ENCODE peak calls at places on chromosome 13, in ten cellular contexts. G, C, W, R, U, Z, D, V, J and P are unnamed samples.

GRCh38 chr13:112777637-112778406 is 88.0 kb downstream of the ATP11A start:
- DNase-seq in U (no peak), D (no peak), J (no peak), V (no peak), Z (no peak), W (no peak), R (no peak), G (no peak), C (no peak), P (no peak)

GRCh38 chr13:42981853-42982252 is 10.2 kb downstream of the EPSTI1 start:
- DNase-seq in G (no peak), C (no peak), J (no peak), U (no peak), V (no peak), W (no peak), R (no peak), D (no peak), Z (no peak), P (no peak)

GRCh38 chr13:27637289-27637626 is 15.6 kb downstream of the POLR1D start:
- DNase-seq in D (no peak), R (no peak), V (no peak), G (no peak), W (no peak), C (no peak), Z (no peak), U (no peak), J (no peak), P (no peak)

GRCh38 chr13:41916173-41916954 is 44.5 kb downstream of the VWA8 start:
- DNase-seq in V (peak; percentile 81), Z (no peak), J (no peak), G (no peak), U (no peak), D (no peak), C (peak; percentile 95), R (no peak), W (no peak), P (no peak)

GRCh38 chr13:79307433-79307861 is 98.6 kb downstream of the RBM26 start:
- DNase-seq in U (no peak), G (no peak), C (peak; percentile 16), Z (no peak), R (no peak), D (no peak), V (no peak), J (no peak), W (no peak), P (no peak)

GRCh38 chr13:19864018-19864338 is 529 bp upstream of the ZMYM5 start:
- DNase-seq in J (peak; percentile 56), W (no peak), C (no peak), R (peak; percentile 77), Z (no peak), U (peak; percentile 74), G (peak; percentile 48), D (no peak), V (peak; percentile 94), P (peak; percentile 83)

GRCh38 chr13:100491164-100491847 is 97.3 kb downstream of the GGACT start:
- DNase-seq in J (no peak), W (no peak), C (peak; percentile 63), D (no peak), Z (peak; percentile 69), U (no peak), G (peak; percentile 27), V (peak; percentile 75), R (peak; percentile 49), P (no peak)

GRCh38 chr13:30702006-30702405 is 33.3 kb upstream of the ALOX5AP start:
- DNase-seq in G (no peak), U (no peak), R (no peak), D (peak; percentile 31), V (no peak), Z (no peak), W (no peak), J (no peak), C (no peak), P (no peak)

GRCh38 chr13:38866649-38867048 is 124.0 kb downstream of the STOML3 start:
- DNase-seq in U (no peak), J (no peak), C (no peak), R (no peak), D (no peak), G (no peak), W (no peak), V (peak; percentile 11), Z (no peak), P (no peak)

GRCh38 chr13:47549219-47549752 is 451.8 kb downstream of the SUCLA2 start:
- DNase-seq in R (no peak), C (no peak), J (no peak), D (no peak), W (no peak), Z (no peak), G (no peak), U (no peak), V (no peak), P (no peak)

GRCh38 chr13:84630486-84630885 is 748.2 kb upstream of the SLITRK1 start:
- DNase-seq in C (no peak), V (no peak), W (no peak), J (no peak), Z (no peak), R (no peak), D (no peak), U (no peak), G (no peak), P (no peak)

GRCh38 chr13:35961461-35962220 is 169.5 kb downstream of the DCLK1 start:
- DNase-seq in V (no peak), U (no peak), Z (no peak), R (no peak), C (peak; percentile 13), G (no peak), D (no peak), J (no peak), W (no peak), P (no peak)

GRCh38 chr13:106028916-106029315 is 506.5 kb downstream of the EFNB2 start:
- DNase-seq in C (no peak), D (no peak), V (no peak), W (no peak), G (no peak), J (no peak), R (no peak), Z (no peak), U (no peak), P (no peak)

GRCh38 chr13:113764793-113765190 is 5.8 kb downstream of the TMEM255B start:
- DNase-seq in U (no peak), W (no peak), Z (no peak), J (no peak), D (no peak), G (no peak), V (no peak), C (no peak), R (no peak), P (no peak)

GRCh38 chr13:95709101-95709500 is 32.2 kb downstream of the DNAJC3 start:
- DNase-seq in C (no peak), W (no peak), G (no peak), R (no peak), U (no peak), Z (no peak), J (no peak), D (no peak), V (no peak), P (no peak)

GRCh38 chr13:27712421-27712820 is 79.9 kb upstream of the GSX1 start:
- DNase-seq in U (no peak), R (no peak), J (no peak), V (peak; percentile 15), W (no peak), C (no peak), Z (peak; percentile 25), G (no peak), D (no peak), P (no peak)

GRCh38 chr13:64441740-64442139 is 2788.4 kb downstream of the PCDH9 start:
- DNase-seq in D (no peak), U (no peak), Z (no peak), G (no peak), C (no peak), V (no peak), R (no peak), J (no peak), W (no peak), P (no peak)

GRCh38 chr13:49938274-49938673 is 2.1 kb upstream of the SPRYD7 start:
- DNase-seq in G (peak; percentile 1), J (no peak), V (peak; percentile 59), C (no peak), W (no peak), R (no peak), U (no peak), D (no peak), Z (no peak), P (no peak)

GRCh38 chr13:87244256-87244870 is 426.8 kb upstream of the SLITRK5 start:
- DNase-seq in Z (no peak), D (no peak), V (no peak), R (no peak), J (no peak), C (no peak), U (no peak), W (no peak), G (no peak), P (no peak)

GRCh38 chr13:61410669-61411297 is 4.9 kb downstream of the PCDH20 start:
- DNase-seq in V (peak; percentile 26), J (no peak), C (peak; percentile 8), R (no peak), G (no peak), Z (no peak), D (peak; percentile 41), U (no peak), W (no peak), P (no peak)

GRCh38 chr13:48600374-48601364 is 53.1 kb upstream of the CYSLTR2 start:
- DNase-seq in Z (no peak), C (peak; percentile 71), U (no peak), G (no peak), J (no peak), R (peak; percentile 55), W (no peak), V (no peak), D (no peak), P (no peak)

GRCh38 chr13:101417043-101417406 is 717 bp upstream of the NALCN start:
- DNase-seq in R (no peak), J (no peak), V (no peak), D (no peak), G (no peak), C (peak; percentile 84), Z (no peak), U (no peak), W (peak; percentile 59), P (no peak)

GRCh38 chr13:52127783-52128702 is 830 bp downstream of the NEK5 start:
- DNase-seq in R (peak; percentile 26), D (peak; percentile 79), J (peak; percentile 60), U (peak; percentile 43), W (peak; percentile 11), Z (peak; percentile 73), G (peak; percentile 24), V (peak; percentile 81), C (peak; percentile 53), P (peak; percentile 55)

GRCh38 chr13:64332048-64332447 is 2898.1 kb downstream of the PCDH9 start:
- DNase-seq in J (no peak), U (no peak), Z (no peak), W (peak; percentile 18), V (no peak), R (no peak), C (peak; percentile 10), D (no peak), G (peak; percentile 19), P (no peak)

GRCh38 chr13:49954674-49955455 is 18.7 kb upstream of the SPRYD7 start:
- DNase-seq in W (no peak), G (no peak), R (peak; percentile 62), V (no peak), Z (no peak), U (no peak), J (no peak), C (peak; percentile 28), D (no peak), P (no peak)